ENCODE peak calls at places on chromosome 9, in six cellular contexts. L, F, P, R, T and C are unnamed samples.

GRCh38 chr9:77876091-77876490 is 155.5 kb downstream of the GNAQ start:
- DNase-seq in L (no peak), F (peak), P (no peak), R (no peak), T (peak), C (no peak)

GRCh38 chr9:134643306-134643705 is 1.7 kb downstream of the COL5A1 start:
- DNase-seq in L (peak), F (no peak), P (peak), R (peak), T (no peak), C (no peak)

GRCh38 chr9:130835441-130836298 is 616 bp downstream of the ABL1 start:
- DNase-seq in L (peak), F (peak), P (peak), R (peak), T (peak), C (no peak)

GRCh38 chr9:133982971-133983720 is 9.0 kb downstream of the VAV2 start:
- DNase-seq in L (no peak), F (no peak), P (no peak), R (no peak), T (peak), C (no peak)

GRCh38 chr9:96253059-96253696 is 48.8 kb downstream of the HSD17B3 start:
- DNase-seq in L (no peak), F (no peak), P (no peak), R (no peak), T (no peak), C (no peak)

GRCh38 chr9:131845286-131846011 is 105.6 kb upstream of the RAPGEF1 start:
- DNase-seq in L (no peak), F (no peak), P (no peak), R (no peak), T (no peak), C (no peak)

GRCh38 chr9:5719546-5719945 is 90.6 kb downstream of the RIC1 start:
- DNase-seq in L (peak), F (peak), P (no peak), R (no peak), T (no peak), C (no peak)

GRCh38 chr9:95505072-95505471 is 11.7 kb downstream of the PTCH1 start:
- DNase-seq in L (no peak), F (no peak), P (no peak), R (no peak), T (no peak), C (no peak)

GRCh38 chr9:105976257-105976656 is 281.9 kb downstream of the TMEM38B start:
- DNase-seq in L (no peak), F (no peak), P (no peak), R (no peak), T (no peak), C (no peak)

GRCh38 chr9:1875921-1876448 is 139.2 kb upstream of the SMARCA2 start:
- DNase-seq in L (no peak), F (no peak), P (no peak), R (no peak), T (no peak), C (no peak)

GRCh38 chr9:101593345-101593744 is 1.4 kb downstream of the PPP3R2 start:
- DNase-seq in L (no peak), F (no peak), P (no peak), R (no peak), T (no peak), C (no peak)

GRCh38 chr9:129624947-129625346 is 1.0 kb upstream of the NTMT1 start:
- DNase-seq in L (peak), F (no peak), P (no peak), R (no peak), T (no peak), C (no peak)

GRCh38 chr9:27527702-27528277 is 1.8 kb downstream of the MOB3B start:
- DNase-seq in L (no peak), F (no peak), P (no peak), R (no peak), T (no peak), C (no peak)

GRCh38 chr9:114169940-114170791 is 14.8 kb downstream of the COL27A1 start:
- DNase-seq in L (no peak), F (no peak), P (no peak), R (no peak), T (peak), C (no peak)

GRCh38 chr9:22919423-22919822 is 472.8 kb downstream of the DMRTA1 start:
- DNase-seq in L (no peak), F (no peak), P (no peak), R (no peak), T (no peak), C (no peak)

GRCh38 chr9:6931913-6932312 is 174.1 kb downstream of the KDM4C start:
- DNase-seq in L (peak), F (peak), P (peak), R (peak), T (peak), C (no peak)

GRCh38 chr9:133331641-133332380 is 4.2 kb downstream of the SURF6 start:
- DNase-seq in L (no peak), F (no peak), P (no peak), R (no peak), T (no peak), C (no peak)

GRCh38 chr9:134413890-134414731 is 87.9 kb downstream of the RXRA start:
- DNase-seq in L (peak), F (peak), P (peak), R (peak), T (peak), C (no peak)

GRCh38 chr9:116706310-116707290 is 19.5 kb downstream of the TRIM32 start:
- DNase-seq in L (no peak), F (no peak), P (no peak), R (no peak), T (no peak), C (no peak)
- H3K27ac ChIP-seq in L (no peak), F (no peak), P (no peak), R (no peak), T (no peak), C (no peak)

DNA sequence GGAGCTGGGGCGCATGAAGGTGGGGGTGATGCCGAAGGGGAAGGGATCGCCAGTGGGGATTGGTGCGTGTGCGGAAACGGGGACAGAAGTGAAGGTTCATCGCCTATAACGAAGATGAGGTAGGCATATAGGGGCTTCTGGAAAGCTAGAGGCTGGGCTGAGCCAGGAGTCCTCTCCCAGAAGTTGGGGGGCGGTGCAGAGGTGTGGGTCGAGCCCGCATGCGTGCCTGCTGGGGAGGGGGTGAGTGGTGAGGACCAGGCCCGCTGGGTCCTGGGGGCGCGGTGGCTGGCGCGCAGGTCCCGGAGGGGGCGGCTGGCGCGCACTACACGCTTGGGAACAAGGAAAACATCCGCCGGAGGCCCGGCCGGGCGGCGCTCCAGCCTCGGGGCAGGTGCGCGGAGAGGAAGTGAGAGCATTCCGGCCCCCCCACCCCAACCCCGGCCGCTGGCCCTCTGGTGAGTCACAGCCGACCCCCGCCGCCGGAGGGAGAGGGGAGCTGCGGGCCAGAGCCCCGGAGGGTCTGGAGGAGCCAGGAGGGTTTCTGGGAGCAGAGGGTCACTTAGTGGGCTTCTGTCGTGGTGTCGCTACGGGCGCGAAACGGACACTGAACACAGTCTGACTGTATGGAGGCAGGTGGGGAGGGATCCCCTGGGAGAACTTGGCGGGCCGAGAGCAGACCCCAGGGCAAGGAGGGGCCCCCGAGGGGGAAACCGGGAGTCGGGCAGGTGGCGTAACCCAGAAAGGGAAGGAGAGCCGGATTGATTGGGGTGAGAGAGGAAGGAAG is 2.9 kb upstream of the MSMP start:
- DNase-seq in L (no peak), F (no peak), P (peak), R (no peak), T (peak), C (no peak)
- TF ChIP-seq CTCF in L (no peak), F (no peak), P (no peak), R (peak), T (peak), C (no peak)

DNA sequence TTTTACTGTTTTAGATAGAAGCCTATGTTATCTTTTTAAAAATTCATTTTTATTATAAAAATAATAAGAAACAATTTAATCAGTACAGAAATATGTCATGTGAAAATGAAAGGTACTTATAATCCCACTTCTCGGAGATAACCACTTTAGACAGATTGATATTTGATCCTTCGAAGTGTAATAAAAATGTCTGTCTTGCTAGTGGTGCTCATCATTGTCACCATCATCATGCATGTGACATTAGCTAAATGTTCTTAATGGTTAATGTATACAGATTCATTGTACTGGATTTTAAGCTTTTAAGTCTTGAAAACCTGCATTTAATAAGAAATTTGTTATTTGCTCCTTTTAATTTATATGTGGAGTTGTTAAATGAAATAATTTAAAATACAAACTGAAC is 30.1 kb upstream of the FAM120AOS start:
- DNase-seq in L (no peak), F (no peak), P (no peak), R (no peak), T (no peak), C (no peak)
- H3K27ac ChIP-seq in L (no peak), F (no peak), P (peak), R (no peak), T (no peak), C (no peak)

GRCh38 chr9:109092587-109092986 is 27.2 kb downstream of the TMEM245 start:
- DNase-seq in L (no peak), F (no peak), P (no peak), R (no peak), T (no peak), C (no peak)
- TF ChIP-seq CTCF in L (no peak), F (no peak), P (no peak), R (no peak), T (no peak), C (no peak)

GRCh38 chr9:98968596-98969337 is 25.1 kb downstream of the COL15A1 start:
- DNase-seq in L (no peak), F (no peak), P (no peak), R (no peak), T (no peak), C (no peak)
- H3K27ac ChIP-seq in L (no peak), F (no peak), P (no peak), R (no peak), T (peak), C (peak)

GRCh38 chr9:123724211-123724831 is 205.6 kb downstream of the DENND1A start:
- DNase-seq in L (peak), F (no peak), P (no peak), R (no peak), T (no peak), C (no peak)
- TF ChIP-seq CTCF in L (peak), F (no peak), P (peak), R (no peak), T (no peak), C (no peak)

GRCh38 chr9:122131401-122131921 is 28.1 kb downstream of the NDUFA8 start:
- DNase-seq in L (no peak), F (no peak), P (no peak), R (no peak), T (peak), C (no peak)
- H3K27ac ChIP-seq in L (no peak), F (no peak), P (no peak), R (no peak), T (no peak), C (no peak)

GRCh38 chr9:88388203-88388885 is at the start of gene SPIN1:
- DNase-seq in L (peak), F (peak), P (peak), R (peak), T (peak), C (no peak)
- TF ChIP-seq CTCF in L (peak), F (peak), P (peak), R (peak), T (peak), C (no peak)

GRCh38 chr9:18296702-18297531 is 177.0 kb upstream of the ADAMTSL1 start:
- DNase-seq in L (peak), F (peak), P (no peak), R (no peak), T (no peak), C (no peak)
- H3K27ac ChIP-seq in L (no peak), F (peak), P (no peak), R (no peak), T (no peak), C (no peak)